ENCODE peak calls at places on chromosomes 11 and 22, in seven cellular contexts. One of them, this sample, is unnamed.

GRCh38 chr22:42347281-42347824 is 76.9 kb upstream of the TCF20 start:
- DNase-seq in cardiac muscle cell: no peak
- DNase-seq in ACHN: no peak
- DNase-seq in hypothalamus: no peak
- DNase-seq in breast epithelium: no peak
- DNase-seq in stimulated activated CD8-positive, alpha-beta memory T cell treated with anti-CD3 and anti-CD28 coated beads, Interleukin-15, amount 100 ng/mL, for 48 hours: no peak
- DNase-seq in NCI-H1092: no peak
- DNase-seq in this sample: no peak

GRCh38 chr11:98398508-98398907 is 622.2 kb upstream of the CNTN5 start:
- DNase-seq in hypothalamus: no peak
- DNase-seq in breast epithelium: no peak
- DNase-seq in ACHN: no peak
- DNase-seq in cardiac muscle cell: no peak
- DNase-seq in NCI-H1092: no peak
- DNase-seq in stimulated activated CD8-positive, alpha-beta memory T cell treated with anti-CD3 and anti-CD28 coated beads, Interleukin-15, amount 100 ng/mL, for 48 hours: no peak
- DNase-seq in this sample: no peak

GRCh38 chr11:133993107-133993506 is 36.3 kb upstream of the IGSF9B start:
- DNase-seq in ACHN: no peak
- DNase-seq in hypothalamus: no peak
- DNase-seq in breast epithelium: no peak
- DNase-seq in NCI-H1092: no peak
- DNase-seq in stimulated activated CD8-positive, alpha-beta memory T cell treated with anti-CD3 and anti-CD28 coated beads, Interleukin-15, amount 100 ng/mL, for 48 hours: no peak
- DNase-seq in cardiac muscle cell: no peak
- DNase-seq in this sample: no peak

GRCh38 chr11:129740877-129741276 is 74.8 kb upstream of the TMEM45B start:
- DNase-seq in NCI-H1092: no peak
- DNase-seq in cardiac muscle cell: no peak
- DNase-seq in stimulated activated CD8-positive, alpha-beta memory T cell treated with anti-CD3 and anti-CD28 coated beads, Interleukin-15, amount 100 ng/mL, for 48 hours: no peak
- DNase-seq in hypothalamus: no peak
- DNase-seq in breast epithelium: no peak
- DNase-seq in ACHN: no peak
- DNase-seq in this sample: no peak

GRCh38 chr11:24078056-24078455 is 418.8 kb upstream of the LUZP2 start:
- DNase-seq in breast epithelium: no peak
- DNase-seq in stimulated activated CD8-positive, alpha-beta memory T cell treated with anti-CD3 and anti-CD28 coated beads, Interleukin-15, amount 100 ng/mL, for 48 hours: no peak
- DNase-seq in ACHN: no peak
- DNase-seq in hypothalamus: no peak
- DNase-seq in cardiac muscle cell: no peak
- DNase-seq in NCI-H1092: no peak
- DNase-seq in this sample: no peak

GRCh38 chr11:13661074-13661623 is 7.3 kb upstream of the FAR1 start:
- DNase-seq in hypothalamus: no peak
- DNase-seq in ACHN: no peak
- DNase-seq in NCI-H1092: no peak
- DNase-seq in breast epithelium: no peak
- DNase-seq in stimulated activated CD8-positive, alpha-beta memory T cell treated with anti-CD3 and anti-CD28 coated beads, Interleukin-15, amount 100 ng/mL, for 48 hours: no peak
- DNase-seq in cardiac muscle cell: no peak
- DNase-seq in this sample: no peak

GRCh38 chr11:24697722-24698121 is 200.9 kb downstream of the LUZP2 start:
- DNase-seq in NCI-H1092: no peak
- DNase-seq in hypothalamus: no peak
- DNase-seq in ACHN: no peak
- DNase-seq in cardiac muscle cell: peak
- DNase-seq in breast epithelium: no peak
- DNase-seq in stimulated activated CD8-positive, alpha-beta memory T cell treated with anti-CD3 and anti-CD28 coated beads, Interleukin-15, amount 100 ng/mL, for 48 hours: no peak
- DNase-seq in this sample: no peak

GRCh38 chr11:27423125-27423524 is 49.5 kb downstream of the LGR4 start:
- DNase-seq in breast epithelium: peak
- DNase-seq in stimulated activated CD8-positive, alpha-beta memory T cell treated with anti-CD3 and anti-CD28 coated beads, Interleukin-15, amount 100 ng/mL, for 48 hours: no peak
- DNase-seq in ACHN: no peak
- DNase-seq in NCI-H1092: peak
- DNase-seq in cardiac muscle cell: peak
- DNase-seq in hypothalamus: no peak
- DNase-seq in this sample: no peak

GRCh38 chr11:2943711-2944118 is 14.5 kb upstream of the PHLDA2 start:
- DNase-seq in hypothalamus: no peak
- DNase-seq in stimulated activated CD8-positive, alpha-beta memory T cell treated with anti-CD3 and anti-CD28 coated beads, Interleukin-15, amount 100 ng/mL, for 48 hours: no peak
- DNase-seq in cardiac muscle cell: no peak
- DNase-seq in breast epithelium: no peak
- DNase-seq in ACHN: no peak
- DNase-seq in NCI-H1092: no peak
- DNase-seq in this sample: peak

GRCh38 chr11:80621871-80622270 is 1181.0 kb upstream of the TENM4 start:
- DNase-seq in hypothalamus: no peak
- DNase-seq in breast epithelium: no peak
- DNase-seq in stimulated activated CD8-positive, alpha-beta memory T cell treated with anti-CD3 and anti-CD28 coated beads, Interleukin-15, amount 100 ng/mL, for 48 hours: no peak
- DNase-seq in cardiac muscle cell: no peak
- DNase-seq in NCI-H1092: no peak
- DNase-seq in ACHN: no peak
- DNase-seq in this sample: no peak

GRCh38 chr22:38831166-38831945 is 12.5 kb downstream of the NPTXR start:
- DNase-seq in ACHN: peak
- DNase-seq in stimulated activated CD8-positive, alpha-beta memory T cell treated with anti-CD3 and anti-CD28 coated beads, Interleukin-15, amount 100 ng/mL, for 48 hours: no peak
- DNase-seq in hypothalamus: no peak
- DNase-seq in NCI-H1092: no peak
- DNase-seq in cardiac muscle cell: peak
- DNase-seq in breast epithelium: no peak
- DNase-seq in this sample: no peak

GRCh38 chr11:117572129-117572528 is 224.9 kb downstream of the DSCAML1 start:
- DNase-seq in breast epithelium: no peak
- DNase-seq in stimulated activated CD8-positive, alpha-beta memory T cell treated with anti-CD3 and anti-CD28 coated beads, Interleukin-15, amount 100 ng/mL, for 48 hours: no peak
- DNase-seq in ACHN: no peak
- DNase-seq in cardiac muscle cell: peak
- DNase-seq in NCI-H1092: no peak
- DNase-seq in hypothalamus: no peak
- DNase-seq in this sample: no peak

GRCh38 chr22:48743601-48744282 is 1083.9 kb downstream of the BRD1 start:
- DNase-seq in ACHN: no peak
- DNase-seq in stimulated activated CD8-positive, alpha-beta memory T cell treated with anti-CD3 and anti-CD28 coated beads, Interleukin-15, amount 100 ng/mL, for 48 hours: no peak
- DNase-seq in breast epithelium: peak
- DNase-seq in hypothalamus: no peak
- DNase-seq in NCI-H1092: no peak
- DNase-seq in cardiac muscle cell: no peak
- DNase-seq in this sample: no peak

GRCh38 chr11:6925636-6926207 is 504 bp upstream of the ZNF215 start:
- DNase-seq in ACHN: peak
- DNase-seq in cardiac muscle cell: peak
- DNase-seq in breast epithelium: no peak
- DNase-seq in NCI-H1092: no peak
- DNase-seq in hypothalamus: no peak
- DNase-seq in stimulated activated CD8-positive, alpha-beta memory T cell treated with anti-CD3 and anti-CD28 coated beads, Interleukin-15, amount 100 ng/mL, for 48 hours: no peak
- DNase-seq in this sample: no peak